ENCODE peak calls at places on chromosomes 4 and X, in six cellular contexts. One of them, this sample, is unnamed.

GRCh38 chr4:67575232-67575888 is 16.8 kb downstream of the STAP1 start:
- DNase-seq in mesenchymal stem cell: no peak
- DNase-seq in HepG2: no peak
- DNase-seq in right lobe of liver: no peak
- DNase-seq in tibial artery: no peak
- DNase-seq in PC-3: no peak
- DNase-seq in this sample: no peak

GRCh38 chrX:47193475-47194241 is at the start of gene UBA1:
- DNase-seq in mesenchymal stem cell: peak; percentile 93
- DNase-seq in HepG2: peak; percentile 90
- DNase-seq in right lobe of liver: peak; percentile 96
- DNase-seq in tibial artery: peak; percentile 94
- DNase-seq in PC-3: peak; percentile 98
- DNase-seq in this sample: peak; percentile 85

GRCh38 chr4:99645036-99645435 is 12.6 kb downstream of the C4orf54 start:
- DNase-seq in mesenchymal stem cell: no peak
- DNase-seq in HepG2: no peak
- DNase-seq in right lobe of liver: no peak
- DNase-seq in tibial artery: no peak
- DNase-seq in PC-3: no peak
- DNase-seq in this sample: no peak

GRCh38 chrX:2324116-2324515 is 176.7 kb downstream of the DHRSX start:
- DNase-seq in mesenchymal stem cell: no peak
- DNase-seq in HepG2: no peak
- DNase-seq in right lobe of liver: no peak
- DNase-seq in tibial artery: no peak
- DNase-seq in PC-3: no peak
- DNase-seq in this sample: no peak

GRCh38 chrX:130024127-130024526 is 41.7 kb downstream of the BCORL1 start:
- DNase-seq in mesenchymal stem cell: peak; percentile 32
- DNase-seq in HepG2: no peak
- DNase-seq in right lobe of liver: peak; percentile 64
- DNase-seq in tibial artery: peak; percentile 86
- DNase-seq in PC-3: peak; percentile 43
- DNase-seq in this sample: peak; percentile 6

GRCh38 chrX:46268429-46268828 is 276.8 kb downstream of the ZNF674 start:
- DNase-seq in mesenchymal stem cell: no peak
- DNase-seq in HepG2: peak; percentile 11
- DNase-seq in right lobe of liver: no peak
- DNase-seq in tibial artery: no peak
- DNase-seq in PC-3: peak; percentile 92
- DNase-seq in this sample: peak; percentile 36

GRCh38 chr4:48332661-48333060 is 8.7 kb upstream of the SLAIN2 start:
- DNase-seq in mesenchymal stem cell: no peak
- DNase-seq in HepG2: no peak
- DNase-seq in right lobe of liver: no peak
- DNase-seq in tibial artery: no peak
- DNase-seq in PC-3: no peak
- DNase-seq in this sample: no peak

GRCh38 chr4:124206779-124207605 is 505.5 kb downstream of the ANKRD50 start:
- DNase-seq in mesenchymal stem cell: peak; percentile 80
- DNase-seq in HepG2: no peak
- DNase-seq in right lobe of liver: no peak
- DNase-seq in tibial artery: no peak
- DNase-seq in PC-3: peak; percentile 87
- DNase-seq in this sample: no peak

GRCh38 chr4:107744532-107744931 is 24.5 kb upstream of the PAPSS1 start:
- DNase-seq in mesenchymal stem cell: no peak
- DNase-seq in HepG2: no peak
- DNase-seq in right lobe of liver: no peak
- DNase-seq in tibial artery: no peak
- DNase-seq in PC-3: no peak
- DNase-seq in this sample: no peak

GRCh38 chrX:154125356-154126040 is 18.5 kb upstream of the OPN1LW start:
- DNase-seq in mesenchymal stem cell: no peak
- DNase-seq in HepG2: no peak
- DNase-seq in right lobe of liver: no peak
- DNase-seq in tibial artery: no peak
- DNase-seq in PC-3: no peak
- DNase-seq in this sample: no peak

GRCh38 chr4:101075536-101075935 is 271.8 kb downstream of the PPP3CA start:
- DNase-seq in mesenchymal stem cell: no peak
- DNase-seq in HepG2: no peak
- DNase-seq in right lobe of liver: no peak
- DNase-seq in tibial artery: no peak
- DNase-seq in PC-3: no peak
- DNase-seq in this sample: no peak

GRCh38 chr4:75672461-75673026 is 667 bp downstream of the G3BP2 start:
- DNase-seq in mesenchymal stem cell: peak; percentile 69
- DNase-seq in HepG2: peak; percentile 36
- DNase-seq in right lobe of liver: peak; percentile 78
- DNase-seq in tibial artery: peak; percentile 82
- DNase-seq in PC-3: peak; percentile 48
- DNase-seq in this sample: peak; percentile 43

GRCh38 chr4:128220286-128221235 is 67.1 kb downstream of the PGRMC2 start:
- DNase-seq in mesenchymal stem cell: peak; percentile 83
- DNase-seq in HepG2: peak; percentile 11
- DNase-seq in right lobe of liver: no peak
- DNase-seq in tibial artery: no peak
- DNase-seq in PC-3: peak; percentile 63
- DNase-seq in this sample: no peak

GRCh38 chrX:76538860-76539259 is 111.3 kb downstream of the MAGEE1 start:
- DNase-seq in mesenchymal stem cell: no peak
- DNase-seq in HepG2: no peak
- DNase-seq in right lobe of liver: no peak
- DNase-seq in tibial artery: no peak
- DNase-seq in PC-3: no peak
- DNase-seq in this sample: no peak

GRCh38 chrX:20067709-20068315 is 48.9 kb downstream of the MAP7D2 start:
- DNase-seq in mesenchymal stem cell: peak; percentile 79
- DNase-seq in HepG2: no peak
- DNase-seq in right lobe of liver: peak; percentile 35
- DNase-seq in tibial artery: peak; percentile 79
- DNase-seq in PC-3: peak; percentile 74
- DNase-seq in this sample: peak; percentile 78

GRCh38 chr4:10159671-10160070 is 43.1 kb upstream of the WDR1 start:
- DNase-seq in mesenchymal stem cell: no peak
- DNase-seq in HepG2: no peak
- DNase-seq in right lobe of liver: no peak
- DNase-seq in tibial artery: no peak
- DNase-seq in PC-3: no peak
- DNase-seq in this sample: no peak

GRCh38 chrX:11196476-11196875 is 85.3 kb downstream of the HCCS start:
- DNase-seq in mesenchymal stem cell: no peak
- DNase-seq in HepG2: no peak
- DNase-seq in right lobe of liver: no peak
- DNase-seq in tibial artery: no peak
- DNase-seq in PC-3: no peak
- DNase-seq in this sample: no peak

GRCh38 chrX:17405225-17405969 is 30.4 kb downstream of the NHS start:
- DNase-seq in mesenchymal stem cell: no peak
- DNase-seq in HepG2: peak; percentile 1
- DNase-seq in right lobe of liver: no peak
- DNase-seq in tibial artery: no peak
- DNase-seq in PC-3: peak; percentile 94
- DNase-seq in this sample: peak; percentile 31

GRCh38 chrX:4547218-4547836 is 833.9 kb upstream of the PRKX start:
- DNase-seq in mesenchymal stem cell: peak; percentile 32
- DNase-seq in HepG2: peak; percentile 8
- DNase-seq in right lobe of liver: peak; percentile 37
- DNase-seq in tibial artery: no peak
- DNase-seq in PC-3: peak; percentile 77
- DNase-seq in this sample: peak; percentile 9

GRCh38 chr4:128029907-128030306 is 31.2 kb upstream of the LARP1B start:
- DNase-seq in mesenchymal stem cell: no peak
- DNase-seq in HepG2: no peak
- DNase-seq in right lobe of liver: no peak
- DNase-seq in tibial artery: no peak
- DNase-seq in PC-3: no peak
- DNase-seq in this sample: no peak

GRCh38 chrX:49934148-49934547 is 11.8 kb downstream of the CLCN5 start:
- DNase-seq in mesenchymal stem cell: no peak
- DNase-seq in HepG2: no peak
- DNase-seq in right lobe of liver: no peak
- DNase-seq in tibial artery: no peak
- DNase-seq in PC-3: peak; percentile 37
- DNase-seq in this sample: no peak
- H3K27me3 ChIP-seq in mesenchymal stem cell: no peaks in the 10 kb centered on the region
- H3K27me3 ChIP-seq in HepG2: no peaks in the 10 kb centered on the region
- H3K27me3 ChIP-seq in right lobe of liver: no peaks in the 10 kb centered on the region
- H3K27me3 ChIP-seq in tibial artery: no peaks in the 10 kb centered on the region
- H3K27me3 ChIP-seq in PC-3: no peaks in the 10 kb centered on the region
- H3K27me3 ChIP-seq in this sample: no peaks in the 10 kb centered on the region

GRCh38 chrX:40099046-40099968 is 1.5 kb upstream of the BCOR start:
- DNase-seq in mesenchymal stem cell: peak; percentile 55
- DNase-seq in HepG2: no peak
- DNase-seq in right lobe of liver: peak; percentile 48
- DNase-seq in tibial artery: peak; percentile 77
- DNase-seq in PC-3: no peak
- DNase-seq in this sample: peak; percentile 68
- H3K27me3 ChIP-seq in mesenchymal stem cell: no peaks in the 10 kb centered on the region
- H3K27me3 ChIP-seq in HepG2: no peaks in the 10 kb centered on the region
- H3K27me3 ChIP-seq in right lobe of liver: peaks cover 4% of the 10 kb centered on the region
- H3K27me3 ChIP-seq in tibial artery: no peaks in the 10 kb centered on the region
- H3K27me3 ChIP-seq in PC-3: no peaks in the 10 kb centered on the region
- H3K27me3 ChIP-seq in this sample: no peaks in the 10 kb centered on the region

GRCh38 chr4:158799856-158800255 is 31.0 kb downstream of the FNIP2 start:
- DNase-seq in mesenchymal stem cell: no peak
- DNase-seq in HepG2: no peak
- DNase-seq in right lobe of liver: no peak
- DNase-seq in tibial artery: no peak
- DNase-seq in PC-3: no peak
- DNase-seq in this sample: no peak
- H3K27me3 ChIP-seq in mesenchymal stem cell: no peaks in the 10 kb centered on the region
- H3K27me3 ChIP-seq in HepG2: no peaks in the 10 kb centered on the region
- H3K27me3 ChIP-seq in right lobe of liver: no peaks in the 10 kb centered on the region
- H3K27me3 ChIP-seq in tibial artery: no peaks in the 10 kb centered on the region
- H3K27me3 ChIP-seq in PC-3: no peaks in the 10 kb centered on the region
- H3K27me3 ChIP-seq in this sample: no peaks in the 10 kb centered on the region

GRCh38 chr4:110626532-110627153 is 3.8 kb upstream of the PITX2 start:
- DNase-seq in mesenchymal stem cell: no peak
- DNase-seq in HepG2: no peak
- DNase-seq in right lobe of liver: no peak
- DNase-seq in tibial artery: no peak
- DNase-seq in PC-3: no peak
- DNase-seq in this sample: no peak
- H3K27me3 ChIP-seq in mesenchymal stem cell: peaks cover 93% of the 10 kb centered on the region
- H3K27me3 ChIP-seq in HepG2: peaks cover 2% of the 10 kb centered on the region
- H3K27me3 ChIP-seq in right lobe of liver: peaks cover 68% of the 10 kb centered on the region
- H3K27me3 ChIP-seq in tibial artery: peaks cover 99% of the 10 kb centered on the region
- H3K27me3 ChIP-seq in PC-3: peaks cover 65% of the 10 kb centered on the region
- H3K27me3 ChIP-seq in this sample: no peaks in the 10 kb centered on the region